ENCODE peak calls at places on chromosomes 11 and 22, in four cellular contexts. K, B, L and R are unnamed samples.

GRCh38 chr11:133526790-133527189 is 5.5 kb downstream of the OPCML start:
- DNase-seq in K (no peak), L (no peak), B (peak; percentile 68), R (no peak)

GRCh38 chr11:66113132-66113856 is 43.2 kb downstream of the PACS1 start:
- DNase-seq in K (no peak), B (no peak), L (no peak), R (no peak)

GRCh38 chr22:30893434-30894370 is 74.9 kb downstream of the MORC2 start:
- DNase-seq in L (peak; percentile 18), K (no peak), B (no peak), R (no peak)

GRCh38 chr11:36702330-36703054 is 104.5 kb upstream of the RAG2 start:
- DNase-seq in K (no peak), L (no peak), B (no peak), R (peak; percentile 30)

GRCh38 chr11:125272092-125272491 is 107.5 kb downstream of the PKNOX2 start:
- DNase-seq in B (no peak), K (no peak), L (no peak), R (no peak)

GRCh38 chr11:100687630-100688395 is 725 bp downstream of the ARHGAP42 start:
- DNase-seq in K (peak; percentile 61), B (peak; percentile 51), L (peak; percentile 48), R (peak; percentile 44)

GRCh38 chr11:95254139-95254704 is 23.2 kb upstream of the SESN3 start:
- DNase-seq in K (peak; percentile 84), B (peak; percentile 64), L (peak; percentile 73), R (peak; percentile 91)

GRCh38 chr11:132158091-132158490 is 787.7 kb downstream of the NTM start:
- DNase-seq in B (no peak), K (no peak), L (peak; percentile 27), R (no peak)

GRCh38 chr11:71186861-71187260 is 65.5 kb downstream of the SHANK2 start:
- DNase-seq in K (no peak), L (no peak), B (no peak), R (no peak)